ENCODE peak calls at places on chromosomes 12 and 14, in ten cellular contexts. G is A549, J is HepG2, Z is NB4, Y is HCT116, T is IMR-90, W is transverse colon, N is uterus, H is Peyer's patch, I is gastrocnemius medialis. V is an unnamed sample.

GRCh38 chr12:103785243-103786031 is 55.6 kb downstream of the NT5DC3 start:
- DNase-seq in I (no peak), G (no peak), N (no peak), Z (no peak), J (peak; percentile 18), T (no peak), H (no peak), W (no peak), Y (no peak), V (no peak)

GRCh38 chr14:40909906-40910305 is 696.8 kb upstream of the LRFN5 start:
- DNase-seq in N (no peak), Y (no peak), Z (no peak), T (no peak), I (no peak), J (no peak), H (no peak), W (no peak), G (no peak), V (no peak)

GRCh38 chr14:93430319-93430801 is 379 bp upstream of the UNC79 start:
- DNase-seq in W (no peak), Z (no peak), G (no peak), Y (no peak), T (no peak), J (no peak), N (no peak), I (no peak), H (no peak), V (no peak)

GRCh38 chr12:75889214-75889613 is 142.4 kb downstream of the PHLDA1 start:
- DNase-seq in J (no peak), W (no peak), H (no peak), Z (no peak), G (no peak), Y (no peak), I (no peak), T (no peak), N (no peak), V (peak; percentile 56)

GRCh38 chr14:51593397-51593796 is 58.3 kb upstream of the FRMD6 start:
- DNase-seq in I (no peak), Z (no peak), W (no peak), Y (no peak), N (no peak), H (no peak), J (no peak), G (no peak), T (no peak), V (no peak)

GRCh38 chr14:30064454-30064853 is 136.8 kb upstream of the PRKD1 start:
- DNase-seq in G (no peak), J (no peak), T (peak; percentile 6), I (no peak), W (no peak), H (no peak), Y (no peak), Z (no peak), N (no peak), V (no peak)

GRCh38 chr12:34105392-34105933 is 83.2 kb downstream of the ALG10 start:
- DNase-seq in T (no peak), Y (no peak), W (no peak), Z (no peak), H (no peak), G (no peak), N (no peak), J (no peak), I (no peak), V (no peak)

GRCh38 chr14:101620039-101620788 is 58.9 kb downstream of the DIO3 start:
- DNase-seq in I (no peak), Y (no peak), J (no peak), W (no peak), G (no peak), T (no peak), Z (no peak), H (no peak), N (no peak), V (no peak)

GRCh38 chr12:122282066-122282465 is 15.8 kb upstream of the VPS33A start:
- DNase-seq in Z (no peak), T (peak; percentile 87), I (no peak), H (no peak), Y (no peak), N (no peak), W (no peak), G (no peak), J (no peak), V (no peak)

GRCh38 chr14:22469541-22470303 is 119.3 kb downstream of the DAD1 start:
- DNase-seq in J (no peak), T (no peak), G (no peak), Y (no peak), W (no peak), Z (no peak), N (no peak), H (no peak), I (no peak), V (no peak)
- TF ChIP-seq POLR2A in J (no peak), T (no peak), G (no peak), Y (no peak), W (no peak), Z (no peak), N (no peak), H (no peak), I (no peak), V (no peak)

DNA sequence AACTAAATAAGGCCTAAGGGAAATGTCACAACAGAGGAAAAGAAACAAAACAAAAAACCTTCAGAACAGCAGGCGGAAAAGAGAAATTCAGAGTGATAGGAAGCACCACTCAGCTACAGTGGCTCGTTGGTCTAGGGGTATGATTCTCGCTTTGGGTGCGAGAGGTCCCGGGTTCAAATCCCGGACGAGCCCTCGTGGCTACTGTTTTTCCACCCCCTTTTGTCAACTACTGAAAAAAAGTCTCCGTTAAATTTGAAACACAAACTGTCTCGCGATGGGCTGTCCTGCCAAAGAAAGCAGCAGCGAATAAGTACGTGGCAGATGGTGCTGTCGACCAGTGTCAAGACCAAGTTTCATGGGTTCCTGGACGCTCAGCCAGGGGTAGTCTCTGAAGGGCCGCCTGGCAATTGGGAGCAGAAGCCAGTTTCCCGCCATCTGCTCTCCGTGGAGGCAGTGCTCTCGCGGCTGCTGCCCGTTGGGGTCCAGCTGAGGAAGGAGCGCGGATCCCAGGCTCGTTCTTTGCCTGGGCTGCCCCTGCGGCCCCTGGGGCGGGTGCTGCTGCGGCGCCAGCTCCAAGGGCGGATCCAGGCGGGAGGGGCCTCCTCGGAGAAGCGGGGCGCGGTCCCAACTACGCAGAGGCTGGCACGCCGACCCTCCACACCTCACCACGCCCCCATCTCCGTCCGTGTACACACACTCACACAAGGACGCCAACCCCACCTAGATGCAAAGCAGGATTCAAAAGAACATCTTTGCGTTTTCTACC is at the start of gene RNASE4:
- DNase-seq in G (peak; percentile 71), W (peak; percentile 95), Z (peak; percentile 87), H (peak; percentile 95), N (peak; percentile 85), Y (peak; percentile 78), I (peak; percentile 54), J (peak; percentile 85), T (peak; percentile 93), V (peak; percentile 90)
- TF ChIP-seq POLR2A in G (peak; percentile 26), W (peak; percentile 89), Z (peak; percentile 25), H (peak; percentile 75), N (peak; percentile 53), Y (peak; percentile 47), I (peak; percentile 44), J (peak; percentile 89), T (peak; percentile 72), V (peak; percentile 38)

GRCh38 chr14:105045710-105046326 is 19.4 kb downstream of the GPR132 start:
- DNase-seq in I (peak; percentile 65), J (peak; percentile 58), N (peak; percentile 91), H (peak; percentile 97), W (peak; percentile 94), G (peak; percentile 91), T (peak; percentile 74), Y (peak; percentile 69), Z (peak; percentile 91), V (peak; percentile 94)

GRCh38 chr14:105050551-105050897 is 14.7 kb downstream of the GPR132 start:
- DNase-seq in G (no peak), Z (no peak), J (peak; percentile 30), T (peak; percentile 42), W (peak; percentile 79), N (no peak), Y (peak; percentile 16), I (no peak), H (peak; percentile 77), V (peak; percentile 29)

GRCh38 chr14:105046891-105047282 is 18.3 kb downstream of the GPR132 start:
- DNase-seq in G (no peak), T (no peak), Z (no peak), J (no peak), Y (no peak), I (no peak), H (no peak), W (no peak), N (no peak), V (no peak)

GRCh38 chr14:105049753-105050550 is 15.3 kb downstream of the GPR132 start:
- DNase-seq in W (no peak), H (no peak), N (no peak), I (no peak), J (no peak), G (no peak), Z (no peak), T (no peak), Y (no peak), V (no peak)

DNA sequence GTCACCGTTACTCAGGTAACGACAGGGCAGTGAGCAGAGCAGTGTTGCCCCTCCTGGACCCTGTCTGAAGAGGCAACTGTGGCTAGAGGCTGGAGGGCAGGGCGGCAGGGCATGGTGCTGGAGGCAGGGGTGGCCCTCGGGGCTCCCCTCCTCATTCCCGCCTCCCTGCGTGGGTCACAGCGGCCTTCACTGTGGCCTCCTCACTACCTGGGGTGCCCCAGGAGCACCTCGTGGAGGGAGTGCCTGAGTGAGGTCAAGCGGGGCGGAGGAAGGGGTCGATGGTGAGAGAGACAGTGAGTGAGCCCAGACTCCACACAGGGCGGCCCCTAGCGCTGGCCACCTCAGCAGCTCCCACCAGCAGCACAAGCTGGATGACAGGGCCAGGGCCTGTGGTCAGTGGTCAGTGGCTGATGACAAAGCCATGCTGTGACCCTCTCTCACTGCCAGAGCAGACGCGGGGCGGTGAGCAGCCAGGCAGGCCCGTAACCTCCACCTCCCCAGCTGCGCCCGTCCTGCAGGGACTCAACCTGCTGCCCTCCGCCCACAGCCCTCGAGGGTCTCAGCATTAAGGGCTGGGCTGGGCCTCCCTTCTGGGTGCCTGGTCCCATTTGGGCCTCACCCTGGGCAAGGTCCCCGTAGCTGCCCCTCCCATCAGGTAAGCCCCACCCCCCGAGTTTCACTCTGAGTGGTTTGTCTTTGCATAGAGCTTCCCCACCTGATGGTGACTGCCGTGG is 17.8 kb downstream of the GPR132 start:
- DNase-seq in T (no peak), Z (no peak), W (no peak), H (no peak), N (no peak), Y (no peak), I (no peak), J (no peak), G (no peak), V (no peak)
- TF ChIP-seq POLR2A in T (no peak), Z (no peak), W (no peak), H (no peak), N (no peak), Y (no peak), I (no peak), J (no peak), G (no peak), V (no peak)

DNA sequence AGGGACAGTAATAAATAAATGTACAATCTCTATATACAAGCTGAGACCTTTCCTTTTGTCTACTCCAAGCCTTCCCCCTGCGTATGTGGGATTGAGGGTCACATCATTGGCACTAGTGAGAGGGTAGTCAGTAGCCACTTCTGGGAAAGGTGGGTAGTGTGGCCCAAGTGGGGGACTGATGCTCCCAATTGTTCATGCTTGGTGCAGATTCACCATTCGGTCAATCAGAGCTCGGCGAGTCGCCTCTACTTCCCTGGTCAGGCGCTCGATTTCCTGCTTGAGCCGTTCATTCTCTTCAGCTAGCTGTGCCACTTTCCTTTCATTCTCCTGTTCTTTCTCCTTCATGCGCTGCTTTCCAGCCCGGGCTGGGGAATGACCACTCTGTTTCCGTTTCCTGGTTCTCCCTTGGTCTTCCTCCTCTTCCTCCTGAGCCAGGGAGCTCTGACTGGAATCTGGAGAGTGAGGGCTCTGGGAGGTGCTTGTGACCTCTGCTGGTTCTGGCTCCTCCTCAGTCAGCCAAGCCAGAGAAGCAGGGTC is 3.6 kb downstream of the DDIT3 start:
- DNase-seq in J (no peak), Z (no peak), W (no peak), N (no peak), Y (no peak), I (no peak), G (no peak), H (no peak), T (no peak), V (no peak)
- TF ChIP-seq POLR2A in J (peak; percentile 13), Z (no peak), W (no peak), N (no peak), Y (no peak), I (no peak), G (no peak), H (no peak), T (no peak), V (no peak)